ENCODE peak calls at places on chromosomes 4 and X, in five cellular contexts. V is A549, C is uterus, A is esophagus muscularis mucosa, B is endothelial cell of umbilical vein. I is an unnamed sample. For H3K9me3, the result is how much of the 10 kb centered on the place peaks cover.

GRCh38 chr4:592825-593520 is 16.9 kb upstream of the TMEM271 start:
- DNase-seq in V (no peak), C (no peak), A (no peak), B (no peak), I (no peak)

GRCh38 chr4:109609431-109609830 is 49.4 kb downstream of the MCUB start:
- DNase-seq in V (no peak), C (no peak), A (no peak), B (no peak), I (no peak)

GRCh38 chrX:29231800-29232199 is 644.6 kb downstream of the IL1RAPL1 start:
- DNase-seq in V (peak), C (no peak), A (no peak), B (peak), I (no peak)

GRCh38 chr4:39231660-39232059 is 49.3 kb downstream of the WDR19 start:
- DNase-seq in V (no peak), C (no peak), A (no peak), B (no peak), I (no peak)

GRCh38 chrX:17689971-17690409 is 47.3 kb upstream of the SCML1 start:
- DNase-seq in V (peak), C (peak), A (no peak), B (peak), I (no peak)

GRCh38 chr4:140609548-140610425 is 41.0 kb upstream of the UCP1 start:
- DNase-seq in V (peak), C (no peak), A (no peak), B (peak), I (no peak)

GRCh38 chr4:132344924-132345828 is 803.9 kb upstream of the PCDH10 start:
- DNase-seq in V (peak), C (no peak), A (no peak), B (no peak), I (no peak)

GRCh38 chr4:145805490-145805889 is 125.5 kb downstream of the C4orf51 start:
- DNase-seq in V (peak), C (no peak), A (no peak), B (no peak), I (no peak)

GRCh38 chr4:94852601-94853000 is 94.8 kb downstream of the BMPR1B start:
- DNase-seq in V (no peak), C (no peak), A (no peak), B (no peak), I (no peak)

GRCh38 chr4:84814100-84814750 is 152.3 kb downstream of the WDFY3 start:
- DNase-seq in V (peak), C (no peak), A (no peak), B (peak), I (no peak)
- H3K27ac ChIP-seq in V (peak), C (no peak), A (no peak), B (peak), I (no peak)

GRCh38 chrX:10119399-10119990 is 37.3 kb upstream of the CLCN4 start:
- DNase-seq in V (peak), C (peak), A (peak), B (peak), I (peak)

GRCh38 chrX:10120828-10121227 is 35.9 kb upstream of the CLCN4 start:
- DNase-seq in V (no peak), C (no peak), A (no peak), B (no peak), I (no peak)

GRCh38 chrX:10118530-10118929 is 38.2 kb upstream of the CLCN4 start:
- DNase-seq in V (no peak), C (no peak), A (no peak), B (no peak), I (no peak)

GRCh38 chrX:10124506-10125247 is 32.1 kb upstream of the CLCN4 start:
- DNase-seq in V (no peak), C (no peak), A (no peak), B (no peak), I (no peak)

GRCh38 chrX:10121787-10122186 is 35.0 kb upstream of the CLCN4 start:
- DNase-seq in V (no peak), C (no peak), A (no peak), B (no peak), I (no peak)
- H3K9me3 ChIP-seq in V (half or more), C (under half), A (under half), B (under half), I (under half)

DNA sequence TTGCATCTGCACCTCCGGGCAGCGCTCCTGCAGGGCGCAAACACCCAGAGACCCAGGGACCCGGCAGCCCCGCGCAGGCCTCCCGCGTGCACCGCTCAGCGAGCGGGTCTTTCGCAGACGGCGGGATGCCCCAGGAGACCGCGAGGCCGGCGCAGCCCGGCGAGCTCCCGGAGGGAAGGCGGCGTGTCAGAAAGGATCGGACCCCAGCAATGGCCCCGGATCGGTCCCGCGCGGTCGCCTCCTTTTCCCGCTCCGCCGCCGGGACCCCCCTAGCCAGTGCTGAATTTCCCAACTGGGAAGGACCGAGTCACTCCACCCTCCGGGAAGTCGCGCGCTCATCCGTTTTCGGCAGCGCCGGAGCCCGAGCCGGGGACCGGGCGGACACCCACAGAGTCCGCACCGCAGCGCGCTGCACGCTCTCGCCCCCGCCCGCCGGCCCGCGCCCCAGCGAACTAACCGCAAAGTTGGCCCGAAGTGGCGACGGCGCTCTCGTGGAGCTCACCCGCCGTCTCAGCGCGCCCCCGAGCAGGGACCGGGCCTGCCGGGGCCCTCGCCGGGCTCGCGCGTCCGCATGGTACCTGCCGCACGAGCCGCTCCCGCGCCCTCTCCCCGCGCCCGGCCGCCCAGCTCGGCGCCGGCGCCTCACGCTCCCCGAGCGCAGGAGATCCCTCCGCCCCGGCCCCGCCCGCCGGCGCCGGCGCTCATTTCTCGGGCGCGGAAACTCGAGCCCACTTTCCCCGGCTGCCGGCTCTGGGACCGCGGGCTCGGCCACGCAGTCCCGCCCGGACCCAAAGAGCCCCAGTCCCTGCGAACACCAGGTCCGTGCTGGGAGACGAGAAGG is at the start of gene FAT1:
- DNase-seq in V (peak), C (peak), A (no peak), B (peak), I (peak)
- TF ChIP-seq POLR2A in V (peak), C (peak), A (peak), B (no peak), I (peak)

GRCh38 chr4:26525751-26526150 is 35.5 kb upstream of the CCKAR start:
- DNase-seq in V (no peak), C (no peak), A (peak), B (no peak), I (no peak)
- H3K27ac ChIP-seq in V (no peak), C (no peak), A (no peak), B (no peak), I (no peak)

DNA sequence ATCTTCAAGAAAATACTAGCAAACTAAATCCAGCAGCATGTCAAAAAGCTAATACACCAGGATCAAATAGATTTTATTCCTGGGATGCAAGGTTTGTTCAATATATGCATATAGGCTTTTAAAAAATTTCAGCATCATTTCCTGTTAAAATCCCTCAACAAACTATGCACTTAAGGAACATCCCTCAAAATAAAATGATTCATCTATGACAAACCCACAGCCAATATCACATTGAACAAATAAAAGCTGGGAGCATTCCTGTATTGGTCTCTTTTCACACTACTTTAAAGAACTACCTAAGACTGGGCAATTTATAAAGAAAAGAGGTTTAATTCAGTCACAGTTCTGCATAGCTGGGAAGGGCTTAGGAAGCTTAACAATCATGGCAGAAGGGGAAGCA is 726.7 kb downstream of the GRXCR1 start:
- DNase-seq in V (no peak), C (no peak), A (no peak), B (no peak), I (no peak)
- H3K9me3 ChIP-seq in V (under half), C (under half), A (under half), B (under half), I (under half)